ENCODE peak calls at places on chromosomes 16 and 17, in six cellular contexts. G is endothelial cell of umbilical vein, N is GM12878, U is K562, I is A549, H is HepG2. L is an unnamed sample.
A peak's percentile ranks its signal among the peaks of the same experiment; 100 is the strongest.

GRCh38 chr16:26316683-26317464 is 625.1 kb downstream of the HS3ST4 start:
- DNase-seq in N (no peak), I (no peak), G (no peak), U (no peak), H (no peak), L (peak; percentile 5)

GRCh38 chr16:9225527-9226316 is 134.3 kb downstream of the HAPSTR1 start:
- DNase-seq in G (no peak), U (peak; percentile 25), I (no peak), N (no peak), H (peak; percentile 59), L (peak; percentile 49)

GRCh38 chr16:25078386-25078978 is 33.1 kb upstream of the LCMT1 start:
- DNase-seq in N (no peak), U (no peak), G (no peak), I (no peak), H (no peak), L (no peak)

GRCh38 chr17:5942687-5943086 is 127.5 kb upstream of the WSCD1 start:
- DNase-seq in U (peak; percentile 38), I (no peak), N (no peak), G (no peak), H (no peak), L (no peak)

GRCh38 chr17:38872671-38873385 is 3.0 kb downstream of the LASP1 start:
- DNase-seq in N (no peak), H (peak; percentile 92), U (no peak), G (no peak), I (no peak), L (no peak)

GRCh38 chr16:16933861-16934260 is 536.9 kb downstream of the XYLT1 start:
- DNase-seq in I (no peak), U (no peak), N (no peak), H (no peak), G (no peak), L (no peak)

GRCh38 chr17:10033449-10033848 is 128.4 kb upstream of the RCVRN start:
- DNase-seq in H (no peak), I (no peak), N (no peak), G (no peak), U (no peak), L (peak; percentile 76)

GRCh38 chr16:8919089-8919933 is 37.2 kb downstream of the LITAFD start:
- DNase-seq in N (no peak), G (no peak), I (no peak), U (no peak), H (no peak), L (no peak)

GRCh38 chr16:20799599-20799998 is 6.7 kb downstream of the ERI2 start:
- DNase-seq in I (no peak), U (no peak), N (no peak), G (peak; percentile 46), H (peak; percentile 18), L (peak; percentile 23)

GRCh38 chr16:20364051-20364450 is 11.5 kb upstream of the UMOD start:
- DNase-seq in I (no peak), N (no peak), H (no peak), U (no peak), G (no peak), L (no peak)

GRCh38 chr17:29591737-29592624 is 951 bp upstream of the ANKRD13B start:
- DNase-seq in I (peak; percentile 95), H (peak; percentile 74), G (peak; percentile 91), N (no peak), U (peak; percentile 88), L (peak; percentile 96)

GRCh38 chr16:87465306-87465705 is 27.5 kb downstream of the ZCCHC14 start:
- DNase-seq in U (peak; percentile 38), G (peak; percentile 67), H (peak; percentile 79), N (no peak), I (no peak), L (peak; percentile 83)

GRCh38 chr17:65057520-65058075 is 1.1 kb upstream of the GNA13 start:
- DNase-seq in I (no peak), G (no peak), H (no peak), U (no peak), N (no peak), L (no peak)

GRCh38 chr17:38730526-38731379 is 612 bp downstream of the CISD3 start:
- DNase-seq in I (peak; percentile 61), N (no peak), U (no peak), G (peak; percentile 53), H (peak; percentile 90), L (peak; percentile 58)

GRCh38 chr16:70151391-70151790 is 22.2 kb upstream of the CLEC18C start:
- DNase-seq in N (no peak), U (peak; percentile 13), I (peak; percentile 3), G (no peak), H (no peak), L (no peak)

GRCh38 chr17:56798916-56799315 is 34.8 kb downstream of the C17orf67 start:
- DNase-seq in N (no peak), U (no peak), I (no peak), G (no peak), H (no peak), L (peak; percentile 83)

GRCh38 chr17:49836111-49837030 is 11.5 kb downstream of the TAC4 start:
- DNase-seq in H (peak; percentile 67), N (no peak), G (peak; percentile 94), I (peak; percentile 82), U (no peak), L (no peak)

DNA sequence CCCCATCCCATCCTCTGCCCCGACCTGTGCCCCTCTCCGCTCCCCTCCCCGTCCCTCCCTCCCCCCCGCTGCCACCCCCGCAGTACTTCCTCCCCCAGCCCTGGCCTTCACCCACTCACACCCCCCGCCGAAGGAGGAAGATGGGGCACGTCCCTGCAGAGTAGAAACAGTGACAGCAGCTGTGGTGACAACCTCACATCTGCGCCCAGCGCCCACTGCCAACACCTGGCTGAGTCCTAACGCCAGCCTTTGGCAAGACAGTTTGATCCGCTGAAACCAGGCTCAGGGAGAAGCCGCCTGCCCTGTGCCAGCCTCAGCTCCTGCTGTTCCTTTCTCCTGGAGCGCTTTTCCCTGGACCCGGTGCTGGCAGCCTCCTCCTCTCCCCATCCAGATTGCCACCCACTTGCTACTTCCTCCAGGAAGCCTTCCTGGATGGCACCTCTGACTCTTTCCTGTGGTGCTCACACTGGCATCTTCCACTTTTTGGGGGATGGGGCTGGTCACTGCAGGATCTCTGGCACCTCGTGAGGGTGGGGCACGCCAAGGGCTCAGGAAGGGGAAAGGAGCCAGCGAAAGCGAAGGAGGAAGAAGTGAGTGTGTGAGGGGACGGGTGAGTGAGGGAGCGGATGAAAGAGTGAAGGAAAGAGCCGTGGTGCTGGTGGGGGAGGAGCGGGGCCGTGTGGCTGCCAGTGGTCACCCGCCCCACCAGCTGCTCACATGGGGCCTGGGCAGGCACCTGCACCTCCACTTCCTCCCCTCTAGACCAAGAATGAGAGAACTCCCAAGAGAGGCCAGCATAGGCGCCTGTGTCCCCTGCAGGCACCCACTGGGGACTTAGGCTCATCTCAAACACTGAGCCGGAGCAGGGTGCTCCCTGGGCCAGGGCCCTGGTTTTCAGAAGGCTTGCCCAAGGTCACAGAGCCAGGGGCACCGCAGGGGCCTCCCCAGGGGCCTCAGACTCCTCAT is 27.0 kb downstream of the ZFPM1 start:
- DNase-seq in G (no peak), H (no peak), N (no peak), U (no peak), I (no peak), L (peak; percentile 70)
- TF ChIP-seq CTCF in G (no peak), H (no peak), N (no peak), U (no peak), I (no peak), L (no peak)

GRCh38 chr16:88684569-88685155 is 1.6 kb downstream of the SNAI3 start:
- DNase-seq in H (no peak), U (no peak), G (no peak), N (no peak), I (no peak), L (peak; percentile 51)
- H3K4me3 ChIP-seq in H (no peak overlapping the region), U (no peak overlapping the region), G (no peak overlapping the region), N (no peak overlapping the region), I (no peak overlapping the region), L (peak overlapping the region; percentile 75)

GRCh38 chr16:30054451-30054850 is 11.1 kb upstream of the ALDOA start:
- DNase-seq in I (no peak), G (no peak), N (no peak), H (no peak), U (no peak), L (no peak)

GRCh38 chr16:30051518-30051917 is 14.0 kb upstream of the ALDOA start:
- DNase-seq in G (peak; percentile 75), N (no peak), U (no peak), H (no peak), I (no peak), L (no peak)

GRCh38 chr16:30054959-30055553 is 10.5 kb upstream of the ALDOA start:
- DNase-seq in U (peak; percentile 54), H (peak; percentile 62), I (peak; percentile 81), G (peak; percentile 32), N (no peak), L (peak; percentile 59)

GRCh38 chr16:30052671-30053372 is 12.7 kb upstream of the ALDOA start:
- DNase-seq in G (peak; percentile 88), N (peak; percentile 74), U (peak; percentile 95), H (peak; percentile 88), I (peak; percentile 94), L (peak; percentile 94)

DNA sequence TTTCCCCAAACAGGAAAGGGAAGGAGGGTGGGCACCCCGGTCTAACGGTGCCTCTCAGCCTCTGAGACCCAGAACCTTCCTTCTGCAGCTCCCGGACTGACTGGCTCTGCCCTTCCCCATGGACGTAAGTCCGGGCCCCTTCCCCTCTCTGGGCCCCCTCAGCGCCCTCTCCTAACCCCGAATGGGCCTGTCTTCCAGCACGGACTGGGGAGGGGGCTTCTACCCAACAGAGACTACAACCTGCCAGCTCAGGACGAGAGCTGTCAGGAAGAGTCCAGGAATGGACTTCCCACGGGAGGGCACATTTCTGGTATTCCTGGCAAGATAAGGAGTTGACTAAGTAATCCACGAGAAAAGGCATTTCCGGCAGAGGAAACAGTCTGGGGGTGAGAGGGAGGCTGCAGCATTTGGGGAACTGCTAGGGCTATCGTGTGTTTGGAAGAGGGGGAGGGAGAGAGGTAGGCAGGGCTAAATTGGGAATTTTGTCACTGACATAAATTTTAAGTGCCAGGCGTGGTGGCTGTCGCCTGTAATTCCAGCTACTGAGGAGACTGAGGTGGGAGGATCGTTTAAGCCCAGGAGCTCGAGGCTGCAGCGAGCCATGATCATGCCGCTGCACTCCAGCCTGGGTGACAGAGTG is 12.1 kb upstream of the ALDOA start:
- DNase-seq in H (no peak), U (no peak), N (no peak), G (peak; percentile 59), I (no peak), L (peak; percentile 42)
- TF ChIP-seq MYC in H (no peak), U (no peak), N (no peak), G (no peak), I (no peak), L (no peak)

DNA sequence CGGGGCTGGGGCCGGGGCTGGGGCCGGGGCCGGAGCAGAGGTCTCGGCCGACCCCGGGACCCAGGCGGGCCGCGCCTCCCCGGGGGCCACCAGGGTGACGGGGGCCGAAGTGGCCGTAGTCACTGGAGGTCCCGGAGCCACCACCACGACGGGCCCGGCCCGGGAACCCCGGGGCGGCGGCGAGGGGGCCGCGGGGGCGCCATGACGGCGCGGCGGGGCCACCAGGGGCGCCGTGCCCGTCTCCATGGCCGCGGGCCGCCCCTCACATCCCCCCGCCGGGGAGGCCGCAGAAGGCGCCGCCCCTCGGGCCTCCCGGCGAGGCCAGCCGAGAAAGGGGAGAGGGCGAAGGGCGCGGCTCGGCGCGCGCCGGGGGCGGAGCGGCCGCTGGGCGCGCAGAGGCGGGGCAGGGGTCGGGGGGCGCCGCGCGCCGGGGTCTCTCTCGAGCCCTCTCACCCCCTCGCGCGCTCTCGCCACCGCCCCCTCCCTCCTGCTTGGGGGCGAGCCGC is 303 bp downstream of the TBC1D10B start:
- DNase-seq in H (no peak), G (no peak), N (no peak), I (no peak), U (peak; percentile 91), L (no peak)
- TF ChIP-seq CTCF in H (peak; percentile 21), G (no peak), N (no peak), I (no peak), U (peak; percentile 8), L (no peak)